ENCODE peak calls at places on chromosomes 12 and 14, in nine cellular contexts. Y is AG04450, O is dorsolateral prefrontal cortex, P is GM06990, R is cardiac muscle cell, U is PC-9, C is B cell, S is tibial artery, Q is fibroblast of mammary gland. D is an unnamed sample.
A peak's percentile ranks its signal among the peaks of the same experiment; 100 is the strongest.

GRCh38 chr14:31127690-31128089 is 79.9 kb downstream of the HECTD1 start:
- DNase-seq in P (peak; percentile 25), S (no peak), U (no peak), C (no peak), R (no peak), O (no peak), Y (no peak), Q (no peak), D (no peak)

GRCh38 chr12:120984351-120984898 is 6.1 kb downstream of the HNF1A start:
- DNase-seq in P (no peak), S (no peak), O (no peak), Y (no peak), Q (no peak), R (no peak), U (no peak), C (no peak), D (no peak)

GRCh38 chr12:78403136-78403535 is 461.4 kb upstream of the SYT1 start:
- DNase-seq in Q (peak; percentile 82), S (no peak), C (no peak), P (no peak), O (no peak), R (peak; percentile 17), Y (no peak), U (no peak), D (no peak)

GRCh38 chr14:56241441-56241840 is 123.2 kb downstream of the PELI2 start:
- DNase-seq in U (no peak), Q (no peak), C (no peak), S (no peak), Y (no peak), P (no peak), R (peak; percentile 29), O (no peak), D (no peak)

GRCh38 chr12:67096533-67097318 is 172.4 kb upstream of the CAND1 start:
- DNase-seq in U (peak; percentile 88), O (no peak), R (peak; percentile 50), C (no peak), Y (no peak), P (no peak), Q (peak; percentile 47), S (no peak), D (no peak)

GRCh38 chr12:64566122-64566521 is 44.2 kb upstream of the RASSF3 start:
- DNase-seq in Y (no peak), Q (no peak), U (no peak), R (no peak), C (no peak), S (no peak), P (no peak), O (no peak), D (no peak)

GRCh38 chr14:50622978-50623377 is 45.1 kb downstream of the SAV1 start:
- DNase-seq in C (no peak), R (no peak), Q (no peak), S (no peak), O (no peak), Y (no peak), U (no peak), P (no peak), D (no peak)

GRCh38 chr12:71710276-71711125 is 24.6 kb downstream of the TMEM19 start:
- DNase-seq in R (peak; percentile 64), Q (peak; percentile 90), O (no peak), P (no peak), C (no peak), U (peak; percentile 90), Y (peak; percentile 50), S (no peak), D (no peak)

GRCh38 chr14:42224053-42224888 is 617.6 kb downstream of the LRFN5 start:
- DNase-seq in S (no peak), C (peak; percentile 51), P (no peak), Y (peak; percentile 38), R (peak; percentile 78), Q (peak; percentile 80), O (peak; percentile 70), U (no peak), D (peak; percentile 86)

GRCh38 chr14:101843665-101844064 is 82.2 kb downstream of the PPP2R5C start:
- DNase-seq in C (peak; percentile 90), Y (no peak), O (no peak), U (no peak), S (no peak), P (peak; percentile 68), R (no peak), Q (peak; percentile 21), D (no peak)
- TF ChIP-seq CTCF in C (peak; percentile 87), Y (peak; percentile 41), O (peak; percentile 52), U (peak; percentile 66), S (peak; percentile 8), P (peak; percentile 61), R (no peak), Q (peak; percentile 47), D (peak; percentile 38)

GRCh38 chr12:8562310-8562709 is 21.6 kb upstream of the CLEC4E start:
- DNase-seq in S (no peak), P (no peak), O (no peak), R (no peak), U (no peak), C (no peak), Q (peak; percentile 11), Y (no peak), D (no peak)
- TF ChIP-seq CTCF in S (no peak), P (no peak), O (no peak), R (no peak), U (peak; percentile 66), C (no peak), Q (peak; percentile 36), Y (peak; percentile 10), D (peak; percentile 30)

DNA sequence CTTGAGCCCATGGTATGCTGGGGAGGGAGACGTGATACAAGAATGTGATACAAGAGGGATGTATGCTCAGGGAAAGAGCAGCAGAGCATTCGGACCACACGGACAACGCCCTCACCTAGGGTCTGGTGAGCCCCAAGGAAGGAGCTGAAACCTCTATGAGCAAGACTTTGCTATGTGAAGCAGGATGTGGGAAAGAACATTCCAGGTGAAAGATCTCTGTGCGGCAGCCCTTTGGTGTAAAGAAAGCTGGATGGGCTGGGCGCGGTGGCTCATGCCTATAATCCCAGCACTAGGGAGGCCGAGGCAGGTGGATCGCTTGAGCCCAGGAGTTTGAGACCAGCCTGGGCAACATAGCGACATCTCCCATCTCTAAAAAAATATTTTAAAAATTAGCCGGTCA is 16.9 kb upstream of the FICD start:
- DNase-seq in R (no peak), U (no peak), Y (no peak), Q (no peak), O (no peak), S (no peak), P (no peak), C (no peak), D (no peak)
- TF ChIP-seq CTCF in R (no peak), U (no peak), Y (no peak), Q (no peak), O (no peak), S (no peak), P (no peak), C (no peak), D (no peak)

DNA sequence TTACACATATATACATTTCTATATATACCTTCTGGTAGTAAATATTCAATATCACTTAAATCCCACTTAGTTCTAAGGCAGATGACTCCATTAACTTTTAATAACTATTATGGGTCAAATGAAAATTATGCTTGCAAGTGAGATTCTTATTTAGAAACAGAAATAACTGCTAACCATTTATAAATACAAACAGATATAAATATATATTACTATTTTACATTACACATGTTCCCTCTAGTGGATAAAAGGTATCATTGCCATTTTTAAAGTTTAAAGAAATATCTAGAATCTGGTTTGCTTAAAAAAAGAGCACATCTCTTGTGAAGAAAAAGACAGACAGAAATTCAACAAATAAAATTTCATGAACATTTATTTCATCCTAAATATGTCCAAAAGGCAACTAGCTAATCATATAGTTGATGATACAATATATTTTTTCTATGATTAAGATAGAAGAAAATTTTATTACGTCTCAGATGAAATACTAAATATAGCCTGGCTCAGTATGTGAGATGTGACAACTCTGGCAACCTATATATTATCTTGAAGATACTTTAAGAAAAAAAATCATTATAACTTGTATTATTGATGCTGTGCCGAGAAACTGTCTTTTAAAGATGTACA is 11.7 kb upstream of the RAD51AP1 start:
- DNase-seq in Y (no peak), P (peak; percentile 10), C (no peak), O (no peak), Q (peak; percentile 27), U (no peak), R (peak; percentile 30), S (no peak), D (no peak)
- TF ChIP-seq CTCF in Y (peak; percentile 54), P (peak; percentile 38), C (peak; percentile 91), O (peak; percentile 67), Q (peak; percentile 39), U (peak; percentile 86), R (peak; percentile 52), S (peak; percentile 55), D (peak; percentile 94)

DNA sequence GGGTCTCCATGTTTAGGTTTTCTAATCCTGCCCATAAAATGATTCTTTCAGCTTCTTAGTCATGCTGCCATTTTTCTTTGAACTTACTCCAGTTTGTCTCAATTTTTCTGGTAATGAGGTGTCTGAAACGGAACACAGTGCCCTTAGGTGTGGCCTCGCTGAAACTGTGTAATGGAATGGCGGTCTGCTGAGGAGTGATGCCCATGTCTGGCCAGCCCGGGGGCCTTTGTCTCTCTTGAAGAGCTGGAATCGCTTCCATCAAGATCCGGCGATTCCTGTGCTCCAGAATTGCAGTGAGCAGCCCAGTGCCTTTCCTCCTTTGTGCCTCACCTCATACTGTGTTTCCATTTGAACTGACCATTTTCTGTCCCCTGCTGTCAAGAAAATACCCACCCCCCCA is 112.5 kb downstream of the FBXL14 start:
- DNase-seq in P (no peak), C (no peak), O (no peak), S (no peak), U (no peak), Y (no peak), Q (no peak), R (no peak), D (no peak)
- TF ChIP-seq CTCF in P (no peak), C (no peak), O (no peak), S (no peak), U (no peak), Y (no peak), Q (no peak), R (no peak), D (no peak)

GRCh38 chr14:53399057-53399456 is 245.9 kb upstream of the DDHD1 start:
- DNase-seq in C (no peak), S (no peak), Q (peak; percentile 69), R (peak; percentile 39), O (no peak), U (no peak), Y (no peak), P (no peak), D (peak; percentile 2)
- TF ChIP-seq CTCF in C (no peak), S (no peak), Q (peak; percentile 26), R (no peak), O (no peak), U (no peak), Y (peak; percentile 32), P (peak; percentile 26), D (peak; percentile 40)